ENCODE peak calls at places on chromosome 9, in four cellular contexts. Z is Right ventricle myocardium superior, I is HT1080, J is kidney glomerular epithelial cell. R is an unnamed sample.

GRCh38 chr9:130263601-130264413 is 1.8 kb upstream of the HMCN2 start:
- DNase-seq in Z (no peak), I (peak; percentile 45), J (no peak), R (no peak)

GRCh38 chr9:95075700-95076099 is 241.8 kb downstream of the FANCC start:
- DNase-seq in Z (no peak), I (no peak), J (no peak), R (no peak)

GRCh38 chr9:69342769-69343168 is 17.8 kb downstream of the ENTREP1 start:
- DNase-seq in Z (no peak), I (no peak), J (no peak), R (no peak)

GRCh38 chr9:134492281-134492691 is 149.3 kb upstream of the COL5A1 start:
- DNase-seq in Z (peak; percentile 84), I (no peak), J (no peak), R (no peak)

GRCh38 chr9:110370316-110370715 is 32.7 kb upstream of the TXNDC8 start:
- DNase-seq in Z (no peak), I (no peak), J (peak; percentile 90), R (no peak)

GRCh38 chr9:109742759-109743388 is 37.1 kb upstream of the PALM2AKAP2 start:
- DNase-seq in Z (peak; percentile 45), I (no peak), J (no peak), R (no peak)

GRCh38 chr9:105972805-105973204 is 278.5 kb downstream of the TMEM38B start:
- DNase-seq in Z (no peak), I (no peak), J (no peak), R (no peak)

GRCh38 chr9:38380872-38381534 is 11.5 kb upstream of the ALDH1B1 start:
- DNase-seq in Z (no peak), I (no peak), J (peak; percentile 85), R (no peak)

GRCh38 chr9:73615557-73615956 is 463.9 kb downstream of the ANXA1 start:
- DNase-seq in Z (no peak), I (no peak), J (no peak), R (no peak)

GRCh38 chr9:20732118-20732517 is 48.1 kb downstream of the FOCAD start:
- DNase-seq in Z (no peak), I (peak; percentile 95), J (no peak), R (no peak)

GRCh38 chr9:75185585-75186170 is 97.4 kb downstream of the OSTF1 start:
- DNase-seq in Z (no peak), I (peak; percentile 21), J (no peak), R (peak; percentile 92)

GRCh38 chr9:115674091-115674490 is 479.5 kb upstream of the PAPPA start:
- DNase-seq in Z (no peak), I (peak; percentile 42), J (no peak), R (no peak)

GRCh38 chr9:93182572-93182971 is 1.4 kb upstream of the WNK2 start:
- DNase-seq in Z (peak; percentile 66), I (no peak), J (no peak), R (no peak)

GRCh38 chr9:91117959-91118651 is 243.6 kb downstream of the AUH start:
- DNase-seq in Z (peak; percentile 91), I (no peak), J (peak; percentile 20), R (no peak)

GRCh38 chr9:86287013-86287412 is 4.7 kb upstream of the ISCA1 start:
- DNase-seq in Z (no peak), I (no peak), J (peak; percentile 33), R (peak; percentile 61)

GRCh38 chr9:91161465-91162275 is 200.0 kb downstream of the AUH start:
- DNase-seq in Z (no peak), I (no peak), J (no peak), R (no peak)

GRCh38 chr9:128070874-128071273 is 2.8 kb downstream of the SLC25A25 start:
- DNase-seq in Z (no peak), I (no peak), J (no peak), R (no peak)

GRCh38 chr9:108333406-108334031 is 522.3 kb downstream of the ACTL7B start:
- DNase-seq in Z (no peak), I (no peak), J (no peak), R (no peak)

GRCh38 chr9:129489838-129490582 is 130.9 kb downstream of the C9orf50 start:
- DNase-seq in Z (peak; percentile 56), I (no peak), J (peak; percentile 53), R (no peak)

GRCh38 chr9:34405719-34406118 is 29.0 kb upstream of the MYORG start:
- DNase-seq in Z (no peak), I (peak; percentile 67), J (no peak), R (no peak)

GRCh38 chr9:133773889-133774655 is 35.9 kb upstream of the SARDH start:
- DNase-seq in Z (no peak), I (no peak), J (no peak), R (no peak)

GRCh38 chr9:130196643-130197042 is 24.4 kb downstream of the NCS1 start:
- DNase-seq in Z (no peak), I (no peak), J (no peak), R (no peak)

GRCh38 chr9:129333961-129334743 is 156.1 kb upstream of the IER5L start:
- DNase-seq in Z (peak; percentile 96), I (peak; percentile 97), J (peak; percentile 96), R (peak; percentile 92)

GRCh38 chr9:114574438-114574837 is 13.1 kb upstream of the ATP6V1G1 start:
- DNase-seq in Z (no peak), I (no peak), J (no peak), R (peak; percentile 23)

GRCh38 chr9:33263936-33264472 is 504 bp downstream of the BAG1 start:
- DNase-seq in Z (peak; percentile 75), I (peak; percentile 11), J (no peak), R (peak; percentile 35)

GRCh38 chr9:133075925-133076324 is 14.1 kb downstream of the CEL start:
- DNase-seq in Z (no peak), I (peak; percentile 58), J (peak; percentile 85), R (no peak)

GRCh38 chr9:135282001-135282731 is 194.7 kb downstream of the OLFM1 start:
- DNase-seq in Z (peak; percentile 80), I (peak; percentile 18), J (no peak), R (no peak)

GRCh38 chr9:35962126-35962906 is 4.4 kb upstream of the OR2S2 start:
- DNase-seq in Z (peak; percentile 54), I (peak; percentile 52), J (peak; percentile 30), R (no peak)

GRCh38 chr9:84781431-84781830 is 111.9 kb downstream of the NTRK2 start:
- DNase-seq in Z (no peak), I (peak; percentile 15), J (no peak), R (peak; percentile 22)

GRCh38 chr9:91483835-91484234 is 60.2 kb upstream of the NFIL3 start:
- DNase-seq in Z (no peak), I (no peak), J (no peak), R (no peak)

GRCh38 chr9:130290353-130291181 is 25.0 kb downstream of the HMCN2 start:
- DNase-seq in Z (peak; percentile 55), I (no peak), J (no peak), R (no peak)

R was measured in Kasumi-1.